ENCODE peak calls at places on chromosomes 7 and 10, in eight cellular contexts. One of them, this sample, is unnamed.
A peak's percentile ranks its signal among the peaks of the same experiment; 100 is the strongest.

GRCh38 chr7:80393786-80394185 is 118.1 kb downstream of the GNAT3 start:
- DNase-seq in CD4-positive, alpha-beta memory T cell: no peak
- DNase-seq in heart right ventricle: no peak
- DNase-seq in CD8-positive, alpha-beta memory T cell: no peak
- DNase-seq in heart left ventricle: no peak
- DNase-seq in uterus: no peak
- DNase-seq in psoas muscle: no peak
- DNase-seq in body of pancreas: no peak
- DNase-seq in this sample: no peak

GRCh38 chr7:5667391-5667790 is 114.1 kb downstream of the RNF216 start:
- DNase-seq in heart right ventricle: no peak
- DNase-seq in heart left ventricle: no peak
- DNase-seq in CD4-positive, alpha-beta memory T cell: no peak
- DNase-seq in uterus: no peak
- DNase-seq in body of pancreas: no peak
- DNase-seq in psoas muscle: no peak
- DNase-seq in CD8-positive, alpha-beta memory T cell: no peak
- DNase-seq in this sample: no peak

GRCh38 chr10:31507427-31507826 is 188.4 kb downstream of the ZEB1 start:
- DNase-seq in CD8-positive, alpha-beta memory T cell: no peak
- DNase-seq in uterus: no peak
- DNase-seq in body of pancreas: no peak
- DNase-seq in heart left ventricle: no peak
- DNase-seq in CD4-positive, alpha-beta memory T cell: no peak
- DNase-seq in psoas muscle: no peak
- DNase-seq in heart right ventricle: no peak
- DNase-seq in this sample: no peak

GRCh38 chr10:132665946-132666732 is 119.8 kb downstream of the NKX6-2 start:
- DNase-seq in heart left ventricle: no peak
- DNase-seq in CD8-positive, alpha-beta memory T cell: no peak
- DNase-seq in CD4-positive, alpha-beta memory T cell: no peak
- DNase-seq in body of pancreas: no peak
- DNase-seq in psoas muscle: no peak
- DNase-seq in heart right ventricle: no peak
- DNase-seq in uterus: no peak
- DNase-seq in this sample: no peak

GRCh38 chr7:108347616-108348015 is 108.6 kb downstream of the NRCAM start:
- DNase-seq in CD8-positive, alpha-beta memory T cell: no peak
- DNase-seq in CD4-positive, alpha-beta memory T cell: no peak
- DNase-seq in psoas muscle: no peak
- DNase-seq in heart right ventricle: no peak
- DNase-seq in uterus: no peak
- DNase-seq in body of pancreas: no peak
- DNase-seq in heart left ventricle: no peak
- DNase-seq in this sample: no peak

GRCh38 chr7:72321081-72321480 is 91.1 kb downstream of the CALN1 start:
- DNase-seq in CD4-positive, alpha-beta memory T cell: no peak
- DNase-seq in uterus: no peak
- DNase-seq in CD8-positive, alpha-beta memory T cell: no peak
- DNase-seq in psoas muscle: no peak
- DNase-seq in heart right ventricle: no peak
- DNase-seq in body of pancreas: no peak
- DNase-seq in heart left ventricle: no peak
- DNase-seq in this sample: no peak

GRCh38 chr10:58237014-58237830 is 30.5 kb downstream of the IPMK start:
- DNase-seq in body of pancreas: no peak
- DNase-seq in heart left ventricle: no peak
- DNase-seq in CD4-positive, alpha-beta memory T cell: no peak
- DNase-seq in heart right ventricle: no peak
- DNase-seq in CD8-positive, alpha-beta memory T cell: no peak
- DNase-seq in uterus: no peak
- DNase-seq in psoas muscle: no peak
- DNase-seq in this sample: no peak

GRCh38 chr7:30863694-30864011 is 48.0 kb upstream of the AQP1 start:
- DNase-seq in psoas muscle: no peak
- DNase-seq in CD8-positive, alpha-beta memory T cell: no peak
- DNase-seq in heart right ventricle: no peak
- DNase-seq in heart left ventricle: no peak
- DNase-seq in uterus: no peak
- DNase-seq in CD4-positive, alpha-beta memory T cell: no peak
- DNase-seq in body of pancreas: no peak
- DNase-seq in this sample: no peak

GRCh38 chr10:16952010-16952550 is 134.9 kb upstream of the RSU1 start:
- DNase-seq in psoas muscle: no peak
- DNase-seq in uterus: no peak
- DNase-seq in heart left ventricle: no peak
- DNase-seq in CD4-positive, alpha-beta memory T cell: no peak
- DNase-seq in CD8-positive, alpha-beta memory T cell: no peak
- DNase-seq in body of pancreas: no peak
- DNase-seq in heart right ventricle: no peak
- DNase-seq in this sample: no peak

GRCh38 chr10:71271626-71272025 is 47.4 kb upstream of the SLC29A3 start:
- DNase-seq in heart left ventricle: no peak
- DNase-seq in uterus: no peak
- DNase-seq in CD8-positive, alpha-beta memory T cell: no peak
- DNase-seq in heart right ventricle: peak; percentile 9
- DNase-seq in CD4-positive, alpha-beta memory T cell: no peak
- DNase-seq in body of pancreas: no peak
- DNase-seq in psoas muscle: no peak
- DNase-seq in this sample: no peak

GRCh38 chr7:92528188-92528957 is at the start of the genes PEX1 and RBM48:
- DNase-seq in heart left ventricle: peak; percentile 97
- DNase-seq in CD4-positive, alpha-beta memory T cell: peak; percentile 98
- DNase-seq in body of pancreas: peak; percentile 96
- DNase-seq in heart right ventricle: peak; percentile 95
- DNase-seq in psoas muscle: peak; percentile 96
- DNase-seq in CD8-positive, alpha-beta memory T cell: peak; percentile 96
- DNase-seq in uterus: peak; percentile 96
- DNase-seq in this sample: peak; percentile 96

GRCh38 chr7:54940748-54941147 is 78.1 kb upstream of the EGFR start:
- DNase-seq in uterus: no peak
- DNase-seq in CD8-positive, alpha-beta memory T cell: no peak
- DNase-seq in body of pancreas: no peak
- DNase-seq in heart right ventricle: no peak
- DNase-seq in psoas muscle: no peak
- DNase-seq in heart left ventricle: no peak
- DNase-seq in CD4-positive, alpha-beta memory T cell: no peak
- DNase-seq in this sample: no peak

GRCh38 chr7:1700086-1700485 is 30.0 kb downstream of the ELFN1 start:
- DNase-seq in CD8-positive, alpha-beta memory T cell: no peak
- DNase-seq in CD4-positive, alpha-beta memory T cell: no peak
- DNase-seq in heart left ventricle: no peak
- DNase-seq in body of pancreas: no peak
- DNase-seq in psoas muscle: no peak
- DNase-seq in uterus: no peak
- DNase-seq in heart right ventricle: no peak
- DNase-seq in this sample: no peak

GRCh38 chr10:21364196-21365114 is 161.0 kb downstream of the SKIDA1 start:
- DNase-seq in psoas muscle: peak; percentile 19
- DNase-seq in heart left ventricle: peak; percentile 60
- DNase-seq in CD8-positive, alpha-beta memory T cell: no peak
- DNase-seq in CD4-positive, alpha-beta memory T cell: no peak
- DNase-seq in heart right ventricle: peak; percentile 24
- DNase-seq in body of pancreas: no peak
- DNase-seq in uterus: no peak
- DNase-seq in this sample: no peak

GRCh38 chr10:21363087-21363752 is 162.3 kb downstream of the SKIDA1 start:
- DNase-seq in heart right ventricle: no peak
- DNase-seq in uterus: no peak
- DNase-seq in CD4-positive, alpha-beta memory T cell: no peak
- DNase-seq in heart left ventricle: no peak
- DNase-seq in CD8-positive, alpha-beta memory T cell: no peak
- DNase-seq in body of pancreas: no peak
- DNase-seq in psoas muscle: no peak
- DNase-seq in this sample: no peak

GRCh38 chr10:21355591-21356011 is 169.9 kb downstream of the SKIDA1 start:
- DNase-seq in CD4-positive, alpha-beta memory T cell: no peak
- DNase-seq in heart right ventricle: no peak
- DNase-seq in uterus: no peak
- DNase-seq in heart left ventricle: no peak
- DNase-seq in psoas muscle: no peak
- DNase-seq in body of pancreas: no peak
- DNase-seq in CD8-positive, alpha-beta memory T cell: no peak
- DNase-seq in this sample: no peak

GRCh38 chr10:21363753-21364104 is 161.8 kb downstream of the SKIDA1 start:
- DNase-seq in uterus: no peak
- DNase-seq in heart left ventricle: no peak
- DNase-seq in body of pancreas: no peak
- DNase-seq in heart right ventricle: no peak
- DNase-seq in CD8-positive, alpha-beta memory T cell: no peak
- DNase-seq in psoas muscle: no peak
- DNase-seq in CD4-positive, alpha-beta memory T cell: no peak
- DNase-seq in this sample: no peak

DNA sequence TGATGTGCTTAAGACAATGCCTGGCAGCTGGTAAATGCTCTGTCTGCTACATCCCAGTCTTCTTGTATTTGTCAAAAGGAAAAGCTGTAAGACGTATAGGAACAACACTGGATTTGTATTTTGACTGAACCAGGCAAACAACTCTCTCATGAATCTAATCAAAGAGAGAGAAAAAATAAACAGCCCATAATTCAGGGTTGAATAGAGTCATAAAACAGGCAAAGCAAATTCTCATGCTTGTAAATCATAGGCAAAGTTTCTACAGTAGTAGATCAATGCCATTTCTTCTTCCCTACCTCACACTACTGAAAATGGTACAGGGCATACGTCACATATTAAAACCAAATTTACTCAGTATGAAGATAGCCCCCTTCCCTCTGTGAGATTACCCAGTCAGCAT is 166.3 kb downstream of the SKIDA1 start:
- DNase-seq in heart right ventricle: no peak
- DNase-seq in CD4-positive, alpha-beta memory T cell: no peak
- DNase-seq in body of pancreas: no peak
- DNase-seq in psoas muscle: no peak
- DNase-seq in uterus: no peak
- DNase-seq in heart left ventricle: no peak
- DNase-seq in CD8-positive, alpha-beta memory T cell: no peak
- DNase-seq in this sample: no peak
- H3K4me1 ChIP-seq in heart right ventricle: peaks cover 19% of the 10 kb centered on the region
- H3K4me1 ChIP-seq in CD4-positive, alpha-beta memory T cell: no peaks in the 10 kb centered on the region
- H3K4me1 ChIP-seq in body of pancreas: no peaks in the 10 kb centered on the region
- H3K4me1 ChIP-seq in psoas muscle: no peaks in the 10 kb centered on the region
- H3K4me1 ChIP-seq in uterus: no peaks in the 10 kb centered on the region
- H3K4me1 ChIP-seq in heart left ventricle: peaks cover 16% of the 10 kb centered on the region
- H3K4me1 ChIP-seq in CD8-positive, alpha-beta memory T cell: no peaks in the 10 kb centered on the region
- H3K4me1 ChIP-seq in this sample: no peaks in the 10 kb centered on the region

DNA sequence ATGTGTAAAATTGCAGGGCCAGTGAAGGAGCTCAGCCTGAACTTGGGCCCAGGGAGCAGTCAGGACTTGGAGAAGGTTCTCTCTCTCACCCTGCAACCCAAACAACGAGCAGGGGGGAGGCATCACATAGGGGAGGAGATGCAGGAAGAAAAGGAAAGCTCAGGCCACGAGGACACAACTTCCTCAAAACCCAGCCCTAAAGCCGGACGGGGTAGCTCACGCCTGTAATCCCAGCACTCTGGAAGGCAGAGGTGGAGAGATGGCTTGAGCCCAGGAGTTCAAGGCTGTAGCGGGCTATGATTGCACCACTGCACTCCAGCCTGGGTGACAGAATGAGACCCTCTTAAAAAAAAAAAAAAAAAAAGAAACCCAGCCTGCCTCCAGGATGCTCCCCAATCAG is 629.1 kb downstream of the PARD3 start:
- DNase-seq in CD8-positive, alpha-beta memory T cell: no peak
- DNase-seq in uterus: no peak
- DNase-seq in body of pancreas: no peak
- DNase-seq in heart left ventricle: no peak
- DNase-seq in heart right ventricle: no peak
- DNase-seq in CD4-positive, alpha-beta memory T cell: no peak
- DNase-seq in psoas muscle: no peak
- DNase-seq in this sample: no peak
- H3K4me1 ChIP-seq in CD8-positive, alpha-beta memory T cell: no peaks in the 10 kb centered on the region
- H3K4me1 ChIP-seq in uterus: no peaks in the 10 kb centered on the region
- H3K4me1 ChIP-seq in body of pancreas: peaks cover 30% of the 10 kb centered on the region
- H3K4me1 ChIP-seq in heart left ventricle: peaks cover 18% of the 10 kb centered on the region
- H3K4me1 ChIP-seq in heart right ventricle: peaks cover 34% of the 10 kb centered on the region
- H3K4me1 ChIP-seq in CD4-positive, alpha-beta memory T cell: no peaks in the 10 kb centered on the region
- H3K4me1 ChIP-seq in psoas muscle: no peaks in the 10 kb centered on the region
- H3K4me1 ChIP-seq in this sample: peaks cover 11% of the 10 kb centered on the region

GRCh38 chr10:102656026-102656425 is 11.7 kb downstream of the TRIM8 start:
- DNase-seq in psoas muscle: peak; percentile 10
- DNase-seq in CD4-positive, alpha-beta memory T cell: no peak
- DNase-seq in heart left ventricle: no peak
- DNase-seq in CD8-positive, alpha-beta memory T cell: no peak
- DNase-seq in uterus: no peak
- DNase-seq in body of pancreas: no peak
- DNase-seq in heart right ventricle: no peak
- DNase-seq in this sample: no peak
- H3K4me1 ChIP-seq in psoas muscle: peaks cover 15% of the 10 kb centered on the region
- H3K4me1 ChIP-seq in CD4-positive, alpha-beta memory T cell: peaks cover 57% of the 10 kb centered on the region
- H3K4me1 ChIP-seq in heart left ventricle: peaks cover 65% of the 10 kb centered on the region
- H3K4me1 ChIP-seq in CD8-positive, alpha-beta memory T cell: peaks cover 55% of the 10 kb centered on the region
- H3K4me1 ChIP-seq in uterus: no peaks in the 10 kb centered on the region
- H3K4me1 ChIP-seq in body of pancreas: peaks cover 89% of the 10 kb centered on the region
- H3K4me1 ChIP-seq in heart right ventricle: peaks cover 56% of the 10 kb centered on the region
- H3K4me1 ChIP-seq in this sample: peaks cover 87% of the 10 kb centered on the region

GRCh38 chr7:23358152-23358674 is 59.1 kb downstream of the MALSU1 start:
- DNase-seq in CD8-positive, alpha-beta memory T cell: no peak
- DNase-seq in psoas muscle: no peak
- DNase-seq in body of pancreas: no peak
- DNase-seq in uterus: no peak
- DNase-seq in heart right ventricle: no peak
- DNase-seq in CD4-positive, alpha-beta memory T cell: no peak
- DNase-seq in heart left ventricle: no peak
- DNase-seq in this sample: no peak
- H3K4me1 ChIP-seq in CD8-positive, alpha-beta memory T cell: no peaks in the 10 kb centered on the region
- H3K4me1 ChIP-seq in psoas muscle: no peaks in the 10 kb centered on the region
- H3K4me1 ChIP-seq in body of pancreas: peaks cover 12% of the 10 kb centered on the region
- H3K4me1 ChIP-seq in uterus: no peaks in the 10 kb centered on the region
- H3K4me1 ChIP-seq in heart right ventricle: no peaks in the 10 kb centered on the region
- H3K4me1 ChIP-seq in CD4-positive, alpha-beta memory T cell: peaks cover 25% of the 10 kb centered on the region
- H3K4me1 ChIP-seq in heart left ventricle: no peaks in the 10 kb centered on the region
- H3K4me1 ChIP-seq in this sample: peaks cover 10% of the 10 kb centered on the region

DNA sequence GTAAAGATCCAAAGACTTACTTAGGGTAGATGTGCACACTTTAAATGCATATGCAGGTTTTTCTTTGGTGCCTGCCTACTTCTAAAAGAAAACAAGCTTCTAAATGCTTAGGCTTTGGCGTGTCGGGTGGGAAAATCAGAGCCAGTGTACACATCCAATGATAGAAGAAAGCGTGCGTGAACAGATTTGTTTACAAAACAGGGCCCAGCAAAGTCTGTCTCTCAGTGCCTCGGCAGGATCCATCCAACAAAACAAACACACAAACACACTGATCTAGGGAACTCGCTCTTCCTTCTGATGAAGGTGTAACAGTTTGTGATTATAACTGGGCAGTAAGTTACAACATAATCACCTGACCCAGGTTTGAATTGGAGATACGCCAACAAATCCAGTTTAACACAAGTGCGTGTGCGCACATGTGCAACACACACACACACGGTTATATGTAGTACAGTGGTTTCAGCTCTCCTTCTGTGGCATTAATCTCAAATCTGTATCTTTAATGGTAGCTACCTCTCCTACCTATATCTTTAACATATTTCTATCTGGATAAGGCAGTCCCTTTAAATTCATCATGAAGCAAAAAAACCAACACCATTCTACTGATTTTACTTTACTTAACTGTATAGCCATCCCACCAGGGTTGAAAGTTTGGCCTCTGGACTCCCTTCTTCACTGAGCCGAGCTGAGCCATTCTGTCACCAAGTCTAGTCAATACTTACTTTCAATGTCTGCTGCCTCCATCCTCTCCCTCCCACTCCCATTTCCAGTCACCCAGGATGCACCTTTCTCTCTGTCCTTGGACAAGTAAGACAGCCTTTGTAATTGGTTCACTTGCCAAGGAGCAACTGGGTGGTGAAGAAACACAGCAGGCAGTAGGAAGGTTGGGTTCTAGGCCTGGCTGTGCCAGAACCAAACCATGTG is 184.4 kb upstream of the KLF14 start:
- DNase-seq in CD8-positive, alpha-beta memory T cell: no peak
- DNase-seq in CD4-positive, alpha-beta memory T cell: peak; percentile 33
- DNase-seq in heart left ventricle: no peak
- DNase-seq in body of pancreas: no peak
- DNase-seq in psoas muscle: no peak
- DNase-seq in uterus: no peak
- DNase-seq in heart right ventricle: no peak
- DNase-seq in this sample: no peak
- H3K4me1 ChIP-seq in CD8-positive, alpha-beta memory T cell: peaks cover 62% of the 10 kb centered on the region
- H3K4me1 ChIP-seq in CD4-positive, alpha-beta memory T cell: peaks cover 100% of the 10 kb centered on the region
- H3K4me1 ChIP-seq in heart left ventricle: peaks cover 82% of the 10 kb centered on the region
- H3K4me1 ChIP-seq in body of pancreas: peaks cover 81% of the 10 kb centered on the region
- H3K4me1 ChIP-seq in psoas muscle: peaks cover 97% of the 10 kb centered on the region
- H3K4me1 ChIP-seq in uterus: peaks cover 28% of the 10 kb centered on the region
- H3K4me1 ChIP-seq in heart right ventricle: peaks cover 89% of the 10 kb centered on the region
- H3K4me1 ChIP-seq in this sample: peaks cover 79% of the 10 kb centered on the region